ENCODE peak calls at places on chromosomes 13 and 19, in nine cellular contexts. One of them, this sample, is unnamed.

GRCh38 chr13:28159057-28159456 is 20.7 kb downstream of the PAN3 start:
- DNase-seq in A673: no peak
- DNase-seq in thyroid gland: no peak
- DNase-seq in IMR-90: no peak
- DNase-seq in BJ: no peak
- DNase-seq in mucosa of descending colon: no peak
- DNase-seq in kidney: no peak
- DNase-seq in breast epithelium: no peak
- DNase-seq in CD8-positive, alpha-beta T cell: no peak
- DNase-seq in this sample: no peak

GRCh38 chr19:45211751-45212381 is 33.3 kb downstream of the BLOC1S3 start:
- DNase-seq in A673: no peak
- DNase-seq in thyroid gland: peak; percentile 43
- DNase-seq in IMR-90: no peak
- DNase-seq in BJ: no peak
- DNase-seq in mucosa of descending colon: no peak
- DNase-seq in kidney: peak; percentile 90
- DNase-seq in breast epithelium: peak; percentile 74
- DNase-seq in CD8-positive, alpha-beta T cell: no peak
- DNase-seq in this sample: no peak

GRCh38 chr13:100100115-100100879 is 11.4 kb downstream of the PCCA start:
- DNase-seq in A673: peak; percentile 23
- DNase-seq in thyroid gland: peak; percentile 69
- DNase-seq in IMR-90: peak; percentile 87
- DNase-seq in BJ: no peak
- DNase-seq in mucosa of descending colon: no peak
- DNase-seq in kidney: no peak
- DNase-seq in breast epithelium: no peak
- DNase-seq in CD8-positive, alpha-beta T cell: no peak
- DNase-seq in this sample: no peak

GRCh38 chr19:43499042-43499441 is 5.5 kb downstream of the PHLDB3 start:
- DNase-seq in A673: no peak
- DNase-seq in thyroid gland: no peak
- DNase-seq in IMR-90: no peak
- DNase-seq in BJ: no peak
- DNase-seq in mucosa of descending colon: no peak
- DNase-seq in kidney: no peak
- DNase-seq in breast epithelium: no peak
- DNase-seq in CD8-positive, alpha-beta T cell: no peak
- DNase-seq in this sample: no peak

GRCh38 chr13:97849305-97849704 is 104.2 kb upstream of the IPO5 start:
- DNase-seq in A673: peak; percentile 59
- DNase-seq in thyroid gland: no peak
- DNase-seq in IMR-90: peak; percentile 52
- DNase-seq in BJ: no peak
- DNase-seq in mucosa of descending colon: no peak
- DNase-seq in kidney: no peak
- DNase-seq in breast epithelium: no peak
- DNase-seq in CD8-positive, alpha-beta T cell: no peak
- DNase-seq in this sample: no peak

GRCh38 chr13:27472441-27472840 is 22.1 kb upstream of the MTIF3 start:
- DNase-seq in A673: no peak
- DNase-seq in thyroid gland: no peak
- DNase-seq in IMR-90: no peak
- DNase-seq in BJ: no peak
- DNase-seq in mucosa of descending colon: no peak
- DNase-seq in kidney: no peak
- DNase-seq in breast epithelium: no peak
- DNase-seq in CD8-positive, alpha-beta T cell: no peak
- DNase-seq in this sample: no peak

GRCh38 chr13:62908321-62908720 is 1492.7 kb upstream of the PCDH20 start:
- DNase-seq in A673: peak; percentile 49
- DNase-seq in thyroid gland: no peak
- DNase-seq in IMR-90: no peak
- DNase-seq in BJ: no peak
- DNase-seq in mucosa of descending colon: no peak
- DNase-seq in kidney: no peak
- DNase-seq in breast epithelium: no peak
- DNase-seq in CD8-positive, alpha-beta T cell: no peak
- DNase-seq in this sample: no peak

GRCh38 chr13:71771144-71771543 is 95.9 kb downstream of the DACH1 start:
- DNase-seq in A673: no peak
- DNase-seq in thyroid gland: no peak
- DNase-seq in IMR-90: no peak
- DNase-seq in BJ: no peak
- DNase-seq in mucosa of descending colon: no peak
- DNase-seq in kidney: no peak
- DNase-seq in breast epithelium: no peak
- DNase-seq in CD8-positive, alpha-beta T cell: no peak
- DNase-seq in this sample: no peak

GRCh38 chr19:860481-861098 is 1.1 kb downstream of the CFD start:
- DNase-seq in A673: peak; percentile 75
- DNase-seq in thyroid gland: peak; percentile 68
- DNase-seq in IMR-90: peak; percentile 75
- DNase-seq in BJ: no peak
- DNase-seq in mucosa of descending colon: peak; percentile 87
- DNase-seq in kidney: peak; percentile 93
- DNase-seq in breast epithelium: no peak
- DNase-seq in CD8-positive, alpha-beta T cell: peak; percentile 68
- DNase-seq in this sample: peak; percentile 77
- TF ChIP-seq CTCF in A673: peak; percentile 17
- TF ChIP-seq CTCF in thyroid gland: peak; percentile 29
- TF ChIP-seq CTCF in IMR-90: peak; percentile 21
- TF ChIP-seq CTCF in BJ: no peak
- TF ChIP-seq CTCF in mucosa of descending colon: no peak
- TF ChIP-seq CTCF in kidney: peak; percentile 11
- TF ChIP-seq CTCF in breast epithelium: no peak
- TF ChIP-seq CTCF in CD8-positive, alpha-beta T cell: no peak
- TF ChIP-seq CTCF in this sample: no peak

GRCh38 chr13:110636701-110637201 is 21.4 kb downstream of the NAXD start:
- DNase-seq in A673: no peak
- DNase-seq in thyroid gland: no peak
- DNase-seq in IMR-90: no peak
- DNase-seq in BJ: no peak
- DNase-seq in mucosa of descending colon: no peak
- DNase-seq in kidney: no peak
- DNase-seq in breast epithelium: no peak
- DNase-seq in CD8-positive, alpha-beta T cell: no peak
- DNase-seq in this sample: no peak

GRCh38 chr13:110636053-110636475 is 20.7 kb downstream of the NAXD start:
- DNase-seq in A673: no peak
- DNase-seq in thyroid gland: no peak
- DNase-seq in IMR-90: no peak
- DNase-seq in BJ: no peak
- DNase-seq in mucosa of descending colon: no peak
- DNase-seq in kidney: no peak
- DNase-seq in breast epithelium: no peak
- DNase-seq in CD8-positive, alpha-beta T cell: no peak
- DNase-seq in this sample: no peak

GRCh38 chr13:110635405-110636002 is 20.2 kb downstream of the NAXD start:
- DNase-seq in A673: no peak
- DNase-seq in thyroid gland: no peak
- DNase-seq in IMR-90: no peak
- DNase-seq in BJ: no peak
- DNase-seq in mucosa of descending colon: no peak
- DNase-seq in kidney: no peak
- DNase-seq in breast epithelium: no peak
- DNase-seq in CD8-positive, alpha-beta T cell: no peak
- DNase-seq in this sample: no peak

GRCh38 chr13:110633776-110634175 is 18.4 kb downstream of the NAXD start:
- DNase-seq in A673: no peak
- DNase-seq in thyroid gland: no peak
- DNase-seq in IMR-90: no peak
- DNase-seq in BJ: no peak
- DNase-seq in mucosa of descending colon: no peak
- DNase-seq in kidney: no peak
- DNase-seq in breast epithelium: no peak
- DNase-seq in CD8-positive, alpha-beta T cell: no peak
- DNase-seq in this sample: no peak

DNA sequence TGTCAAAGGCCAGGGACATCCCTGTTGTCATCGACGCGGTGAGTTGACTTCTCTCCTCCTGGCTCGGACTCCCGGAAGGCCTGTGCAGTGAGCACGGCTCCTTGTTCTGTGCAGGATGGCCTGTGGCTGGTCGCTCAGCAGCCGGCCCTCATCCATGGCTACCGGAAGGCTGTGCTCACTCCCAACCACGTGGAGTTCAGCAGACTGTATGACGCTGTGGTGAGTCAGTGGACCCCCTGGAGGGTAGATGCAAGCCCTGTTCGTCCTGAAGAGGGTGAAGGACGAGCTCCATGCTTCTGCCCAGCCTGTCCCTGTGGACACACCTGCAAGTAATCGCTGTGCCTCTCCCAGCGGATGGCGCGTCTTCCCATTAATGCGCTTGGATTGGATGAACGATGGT is 19.2 kb downstream of the NAXD start:
- DNase-seq in A673: peak; percentile 61
- DNase-seq in thyroid gland: no peak
- DNase-seq in IMR-90: peak; percentile 89
- DNase-seq in BJ: no peak
- DNase-seq in mucosa of descending colon: no peak
- DNase-seq in kidney: no peak
- DNase-seq in breast epithelium: no peak
- DNase-seq in CD8-positive, alpha-beta T cell: no peak
- DNase-seq in this sample: no peak
- H3K36me3 ChIP-seq in A673: peaks cover 46% of the 10 kb centered on the region
- H3K36me3 ChIP-seq in thyroid gland: peaks cover 50% of the 10 kb centered on the region
- H3K36me3 ChIP-seq in IMR-90: peaks cover 64% of the 10 kb centered on the region
- H3K36me3 ChIP-seq in BJ: peaks cover 42% of the 10 kb centered on the region
- H3K36me3 ChIP-seq in mucosa of descending colon: peaks cover 8% of the 10 kb centered on the region
- H3K36me3 ChIP-seq in kidney: peaks cover 43% of the 10 kb centered on the region
- H3K36me3 ChIP-seq in breast epithelium: peaks cover 21% of the 10 kb centered on the region
- H3K36me3 ChIP-seq in CD8-positive, alpha-beta T cell: peaks cover 52% of the 10 kb centered on the region
- H3K36me3 ChIP-seq in this sample: peaks cover 31% of the 10 kb centered on the region

GRCh38 chr19:57613941-57614743 is at the start of gene ZNF134:
- DNase-seq in A673: peak; percentile 96
- DNase-seq in thyroid gland: peak; percentile 94
- DNase-seq in IMR-90: peak; percentile 87
- DNase-seq in BJ: peak; percentile 46
- DNase-seq in mucosa of descending colon: peak; percentile 93
- DNase-seq in kidney: peak; percentile 96
- DNase-seq in breast epithelium: peak; percentile 88
- DNase-seq in CD8-positive, alpha-beta T cell: peak; percentile 90
- DNase-seq in this sample: peak; percentile 92
- TF ChIP-seq CTCF in A673: no peak
- TF ChIP-seq CTCF in thyroid gland: no peak
- TF ChIP-seq CTCF in IMR-90: peak; percentile 39
- TF ChIP-seq CTCF in BJ: peak; percentile 31
- TF ChIP-seq CTCF in mucosa of descending colon: no peak
- TF ChIP-seq CTCF in kidney: peak; percentile 9
- TF ChIP-seq CTCF in breast epithelium: no peak
- TF ChIP-seq CTCF in CD8-positive, alpha-beta T cell: peak; percentile 16
- TF ChIP-seq CTCF in this sample: peak; percentile 3

GRCh38 chr13:60562081-60562764 is 165.2 kb downstream of the TDRD3 start:
- DNase-seq in A673: no peak
- DNase-seq in thyroid gland: no peak
- DNase-seq in IMR-90: peak; percentile 10
- DNase-seq in BJ: no peak
- DNase-seq in mucosa of descending colon: no peak
- DNase-seq in kidney: no peak
- DNase-seq in breast epithelium: no peak
- DNase-seq in CD8-positive, alpha-beta T cell: no peak
- DNase-seq in this sample: no peak
- H3K36me3 ChIP-seq in A673: no peaks in the 10 kb centered on the region
- H3K36me3 ChIP-seq in thyroid gland: no peaks in the 10 kb centered on the region
- H3K36me3 ChIP-seq in IMR-90: no peaks in the 10 kb centered on the region
- H3K36me3 ChIP-seq in BJ: no peaks in the 10 kb centered on the region
- H3K36me3 ChIP-seq in mucosa of descending colon: no peaks in the 10 kb centered on the region
- H3K36me3 ChIP-seq in kidney: no peaks in the 10 kb centered on the region
- H3K36me3 ChIP-seq in breast epithelium: peaks cover 3% of the 10 kb centered on the region
- H3K36me3 ChIP-seq in CD8-positive, alpha-beta T cell: no peaks in the 10 kb centered on the region
- H3K36me3 ChIP-seq in this sample: no peaks in the 10 kb centered on the region

GRCh38 chr19:36687214-36688056 is at the start of gene ZNF567:
- DNase-seq in A673: peak; percentile 98
- DNase-seq in thyroid gland: peak; percentile 99
- DNase-seq in IMR-90: peak; percentile 93
- DNase-seq in BJ: peak; percentile 54
- DNase-seq in mucosa of descending colon: peak; percentile 99
- DNase-seq in kidney: peak; percentile 99
- DNase-seq in breast epithelium: peak; percentile 98
- DNase-seq in CD8-positive, alpha-beta T cell: peak; percentile 99
- DNase-seq in this sample: peak; percentile 97
- TF ChIP-seq CTCF in A673: no peak
- TF ChIP-seq CTCF in thyroid gland: no peak
- TF ChIP-seq CTCF in IMR-90: no peak
- TF ChIP-seq CTCF in BJ: no peak
- TF ChIP-seq CTCF in mucosa of descending colon: no peak
- TF ChIP-seq CTCF in kidney: no peak
- TF ChIP-seq CTCF in breast epithelium: no peak
- TF ChIP-seq CTCF in CD8-positive, alpha-beta T cell: no peak
- TF ChIP-seq CTCF in this sample: no peak

DNA sequence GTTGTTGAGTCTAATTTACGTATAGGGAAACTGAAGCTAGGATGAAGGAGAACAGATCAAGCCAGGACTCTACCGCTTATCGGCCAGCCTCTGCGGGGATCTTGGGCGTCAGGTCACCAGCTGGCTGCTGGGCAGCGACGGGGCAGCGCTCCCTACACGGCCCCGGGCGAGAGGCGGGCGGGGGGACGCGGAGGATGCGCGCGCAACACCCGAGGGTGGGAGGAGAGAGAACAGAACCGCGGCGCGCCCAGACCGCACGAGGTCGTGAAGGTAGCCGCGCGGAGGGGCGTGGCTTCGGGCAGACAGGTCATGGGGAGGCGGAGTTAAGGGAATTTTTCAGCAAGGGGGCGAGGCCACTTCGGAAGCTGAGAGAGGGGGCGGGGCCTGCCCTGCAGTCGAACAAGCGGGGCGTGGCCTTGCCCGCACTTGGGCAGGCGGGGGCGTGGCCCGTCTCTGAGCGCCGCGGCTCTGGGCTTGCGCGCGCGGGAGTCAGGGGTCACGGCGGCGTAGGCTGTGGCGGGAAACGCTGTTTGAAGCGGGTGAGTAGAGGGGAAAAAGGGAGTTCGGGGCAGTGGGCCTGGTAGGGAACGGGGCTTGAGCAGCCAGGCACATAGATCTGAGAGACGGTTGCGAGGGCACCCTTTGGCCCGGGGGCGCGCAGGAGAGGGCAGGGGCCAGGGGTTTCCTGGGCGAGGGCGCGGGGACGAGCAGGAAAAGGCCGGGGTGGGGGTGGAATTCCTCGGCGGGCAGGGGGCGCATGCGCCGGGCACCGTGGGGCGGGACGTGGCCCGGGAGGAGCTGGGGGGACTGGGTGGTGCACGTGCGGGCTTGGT is at the start of gene POLD1:
- DNase-seq in A673: peak; percentile 98
- DNase-seq in thyroid gland: peak; percentile 99
- DNase-seq in IMR-90: peak; percentile 96
- DNase-seq in BJ: peak; percentile 76
- DNase-seq in mucosa of descending colon: peak; percentile 99
- DNase-seq in kidney: peak; percentile 99
- DNase-seq in breast epithelium: peak; percentile 98
- DNase-seq in CD8-positive, alpha-beta T cell: peak; percentile 99
- DNase-seq in this sample: peak; percentile 96
- H3K36me3 ChIP-seq in A673: peaks cover 35% of the 10 kb centered on the region
- H3K36me3 ChIP-seq in thyroid gland: peaks cover 35% of the 10 kb centered on the region
- H3K36me3 ChIP-seq in IMR-90: peaks cover 29% of the 10 kb centered on the region
- H3K36me3 ChIP-seq in BJ: peaks cover 21% of the 10 kb centered on the region
- H3K36me3 ChIP-seq in mucosa of descending colon: peaks cover 9% of the 10 kb centered on the region
- H3K36me3 ChIP-seq in kidney: peaks cover 15% of the 10 kb centered on the region
- H3K36me3 ChIP-seq in breast epithelium: peaks cover 8% of the 10 kb centered on the region
- H3K36me3 ChIP-seq in CD8-positive, alpha-beta T cell: peaks cover 23% of the 10 kb centered on the region
- H3K36me3 ChIP-seq in this sample: peaks cover 32% of the 10 kb centered on the region

This sample was measured in GM06990.